ENCODE peak calls at places on chromosomes 12 and 14, in four cellular contexts. Q, U, D and N are unnamed samples.

GRCh38 chr12:125140239-125140917 is 75.1 kb downstream of the AACS start:
- DNase-seq in U (no peak), Q (no peak), D (peak), N (no peak)

GRCh38 chr12:120367252-120367923 is 1.6 kb downstream of the MSI1 start:
- DNase-seq in Q (peak), U (no peak), D (peak), N (no peak)

GRCh38 chr12:15268927-15269552 is 47.8 kb upstream of the RERG start:
- DNase-seq in Q (peak), D (peak), U (peak), N (no peak)

GRCh38 chr14:100904307-100905019 is 941 bp upstream of the RTL1 start:
- DNase-seq in Q (no peak), U (no peak), D (peak), N (no peak)

GRCh38 chr12:95611676-95612309 is 60.5 kb upstream of the USP44 start:
- DNase-seq in D (no peak), U (no peak), Q (peak), N (no peak)

GRCh38 chr14:59483360-59483759 is 848 bp downstream of the L3HYPDH start:
- DNase-seq in U (no peak), D (peak), Q (peak), N (no peak)

GRCh38 chr14:76080009-76080408 is 71.7 kb upstream of the GPATCH2L start:
- DNase-seq in U (peak), D (no peak), Q (no peak), N (peak)

GRCh38 chr14:34338056-34338455 is 124.0 kb downstream of the SPTSSA start:
- DNase-seq in U (no peak), Q (no peak), D (no peak), N (no peak)

GRCh38 chr14:92847220-92848148 is 53.4 kb downstream of the GOLGA5 start:
- DNase-seq in D (no peak), U (no peak), Q (no peak), N (no peak)

GRCh38 chr14:64938972-64939816 is 3.4 kb downstream of the GPX2 start:
- DNase-seq in D (no peak), U (no peak), Q (no peak), N (no peak)

GRCh38 chr14:39897657-39898056 is 465.4 kb upstream of the FBXO33 start:
- DNase-seq in U (no peak), D (no peak), Q (no peak), N (no peak)

GRCh38 chr14:103185051-103186027 is 62.1 kb downstream of the TNFAIP2 start:
- DNase-seq in Q (peak), D (peak), U (no peak), N (no peak)

GRCh38 chr14:35558680-35559079 is 24.7 kb downstream of the INSM2 start:
- DNase-seq in U (no peak), Q (no peak), D (peak), N (no peak)